ENCODE peak calls at places on chromosomes 5 and 9, in nine cellular contexts. K, T, C, S, H, N, J, F and V are unnamed samples.
A peak's percentile ranks its signal among the peaks of the same experiment; 100 is the strongest.

GRCh38 chr9:125815568-125815967 is 68.4 kb downstream of the PBX3 start:
- DNase-seq in K (no peak), T (no peak), C (no peak), S (no peak), H (peak; percentile 45), N (peak; percentile 82), J (peak; percentile 17), F (no peak), V (no peak)

GRCh38 chr9:129094387-129095169 is 13.7 kb downstream of the DOLPP1 start:
- DNase-seq in K (no peak), T (no peak), C (no peak), S (no peak), H (no peak), N (no peak), J (no peak), F (no peak), V (no peak)

GRCh38 chr9:95736370-95736769 is 139.1 kb upstream of the ERCC6L2 start:
- DNase-seq in K (no peak), T (no peak), C (no peak), S (no peak), H (peak; percentile 27), N (no peak), J (peak; percentile 67), F (no peak), V (no peak)

GRCh38 chr5:103624035-103624461 is 61.5 kb upstream of the NUDT12 start:
- DNase-seq in K (no peak), T (no peak), C (no peak), S (no peak), H (peak; percentile 9), N (peak; percentile 74), J (no peak), F (peak; percentile 5), V (no peak)

GRCh38 chr9:128062856-128063831 is 4.0 kb downstream of the NAIF1 start:
- DNase-seq in K (no peak), T (no peak), C (no peak), S (no peak), H (no peak), N (no peak), J (no peak), F (no peak), V (no peak)

GRCh38 chr9:20873240-20873860 is 158.1 kb downstream of the HACD4 start:
- DNase-seq in K (no peak), T (no peak), C (no peak), S (no peak), H (peak; percentile 20), N (peak; percentile 71), J (no peak), F (no peak), V (no peak)

GRCh38 chr9:98168952-98169488 is 23.4 kb downstream of the CORO2A start:
- DNase-seq in K (no peak), T (peak; percentile 57), C (peak; percentile 38), S (no peak), H (peak; percentile 71), N (peak; percentile 57), J (peak; percentile 76), F (no peak), V (no peak)

GRCh38 chr9:134423757-134424156 is 97.5 kb downstream of the RXRA start:
- DNase-seq in K (no peak), T (no peak), C (no peak), S (no peak), H (no peak), N (no peak), J (no peak), F (no peak), V (no peak)

GRCh38 chr9:134532084-134532483 is 109.5 kb upstream of the COL5A1 start:
- DNase-seq in K (no peak), T (no peak), C (no peak), S (no peak), H (no peak), N (no peak), J (no peak), F (no peak), V (no peak)

GRCh38 chr5:123518111-123518510 is 6.1 kb downstream of the CSNK1G3 start:
- DNase-seq in K (no peak), T (no peak), C (no peak), S (no peak), H (no peak), N (no peak), J (no peak), F (no peak), V (no peak)

GRCh38 chr5:132657676-132658382 is at the start of gene IL13:
- DNase-seq in K (no peak), T (no peak), C (no peak), S (no peak), H (no peak), N (no peak), J (no peak), F (no peak), V (no peak)

GRCh38 chr9:137168907-137169763 is 716 bp downstream of the LRRC26 start:
- DNase-seq in K (no peak), T (no peak), C (peak; percentile 55), S (peak; percentile 82), H (peak; percentile 83), N (peak; percentile 38), J (no peak), F (peak; percentile 77), V (no peak)

GRCh38 chr5:4191024-4191423 is 595.4 kb downstream of the IRX1 start:
- DNase-seq in K (no peak), T (no peak), C (no peak), S (no peak), H (no peak), N (no peak), J (no peak), F (no peak), V (no peak)

GRCh38 chr9:121201045-121201737 is 478 bp downstream of the RAB14 start:
- DNase-seq in K (peak; percentile 14), T (peak; percentile 53), C (no peak), S (no peak), H (peak; percentile 56), N (peak; percentile 19), J (peak; percentile 54), F (peak; percentile 32), V (no peak)

GRCh38 chr5:37272564-37272963 is 23.4 kb upstream of the CPLANE1 start:
- DNase-seq in K (no peak), T (no peak), C (no peak), S (no peak), H (peak; percentile 24), N (peak; percentile 72), J (peak; percentile 52), F (peak; percentile 33), V (no peak)

GRCh38 chr5:131379071-131379538 is 115.3 kb downstream of the CDC42SE2 start:
- DNase-seq in K (no peak), T (no peak), C (no peak), S (no peak), H (peak; percentile 17), N (peak; percentile 25), J (no peak), F (no peak), V (no peak)

GRCh38 chr5:127824126-127824525 is 120.9 kb downstream of the CCDC192 start:
- DNase-seq in K (no peak), T (no peak), C (no peak), S (no peak), H (no peak), N (no peak), J (no peak), F (no peak), V (no peak)

GRCh38 chr9:15206949-15207696 is 99.9 kb downstream of the TTC39B start:
- DNase-seq in K (no peak), T (no peak), C (peak; percentile 0), S (no peak), H (no peak), N (no peak), J (no peak), F (no peak), V (no peak)

GRCh38 chr9:105475302-105475701 is 27.5 kb downstream of the FSD1L start:
- DNase-seq in K (no peak), T (no peak), C (no peak), S (no peak), H (no peak), N (peak; percentile 70), J (no peak), F (peak; percentile 7), V (no peak)

GRCh38 chr9:137250329-137251193 is 525 bp upstream of the STPG3 start:
- DNase-seq in K (no peak), T (peak; percentile 58), C (no peak), S (no peak), H (no peak), N (no peak), J (no peak), F (no peak), V (no peak)

GRCh38 chr9:119968837-119969707 is 599.8 kb upstream of the BRINP1 start:
- DNase-seq in K (no peak), T (peak; percentile 67), C (peak; percentile 68), S (peak; percentile 42), H (peak; percentile 51), N (peak; percentile 65), J (peak; percentile 86), F (peak; percentile 87), V (peak; percentile 55)

GRCh38 chr5:570886-571285 is 41.3 kb upstream of the CEP72 start:
- DNase-seq in K (no peak), T (no peak), C (no peak), S (no peak), H (no peak), N (no peak), J (no peak), F (no peak), V (no peak)

GRCh38 chr9:92295827-92296258 is 2.3 kb upstream of the IARS1 start:
- DNase-seq in K (no peak), T (no peak), C (peak; percentile 48), S (no peak), H (no peak), N (no peak), J (no peak), F (no peak), V (no peak)

GRCh38 chr9:22067196-22067595 is 58.1 kb upstream of the CDKN2B start:
- DNase-seq in K (no peak), T (no peak), C (no peak), S (no peak), H (no peak), N (peak; percentile 60), J (no peak), F (no peak), V (no peak)

GRCh38 chr5:98847054-98847453 is 73.6 kb downstream of the RGMB start:
- DNase-seq in K (no peak), T (no peak), C (no peak), S (no peak), H (no peak), N (no peak), J (no peak), F (no peak), V (no peak)

GRCh38 chr9:88521308-88521707 is 13.7 kb upstream of the NXNL2 start:
- DNase-seq in K (no peak), T (no peak), C (peak; percentile 53), S (no peak), H (no peak), N (peak; percentile 50), J (no peak), F (no peak), V (no peak)

GRCh38 chr9:95570150-95570549 is 53.4 kb upstream of the PTCH1 start:
- DNase-seq in K (no peak), T (no peak), C (no peak), S (no peak), H (peak; percentile 77), N (peak; percentile 54), J (no peak), F (peak; percentile 69), V (no peak)

GRCh38 chr9:130675396-130675795 is 11.0 kb downstream of the PRDM12 start:
- DNase-seq in K (no peak), T (no peak), C (no peak), S (no peak), H (no peak), N (no peak), J (no peak), F (no peak), V (no peak)